ENCODE peak calls at places on chromosome 18, in seven cellular contexts. X is heart right ventricle; P is heart left ventricle; W is T-helper 17 cell; S is left cardiac atrium; L is RWPE2; E is activated CD8-positive, alpha-beta T cell treated with anti-CD3 and anti-CD28 coated beads for 36 hours. R is an unnamed sample.

GRCh38 chr18:58838165-58838860 is 26.4 kb upstream of the ZNF532 start:
- ATAC-seq in W (no peak), E (no peak), L (no peak), S (no peak), X (no peak), P (peak), R (no peak)

GRCh38 chr18:76640438-76640837 is 145.4 kb upstream of the ZNF516 start:
- ATAC-seq in E (no peak), W (no peak), L (no peak), X (no peak), P (no peak), S (no peak), R (no peak)

GRCh38 chr18:8167036-8167435 is 442.2 kb upstream of the RAB12 start:
- ATAC-seq in S (no peak), L (no peak), E (no peak), X (no peak), P (no peak), W (no peak), R (no peak)

GRCh38 chr18:14974576-14974975 is 226.6 kb downstream of the ANKRD30B start:
- ATAC-seq in P (no peak), W (no peak), E (no peak), L (peak), S (no peak), X (no peak), R (no peak)

GRCh38 chr18:32158108-32158624 is 31.7 kb upstream of the MEP1B start:
- ATAC-seq in S (peak), L (peak), W (peak), E (peak), X (peak), P (peak), R (peak)

GRCh38 chr18:56283346-56283745 is 355.0 kb downstream of the TXNL1 start:
- ATAC-seq in L (no peak), X (no peak), W (no peak), P (no peak), S (no peak), E (no peak), R (no peak)

GRCh38 chr18:71398530-71398929 is 1109.7 kb downstream of the SOCS6 start:
- ATAC-seq in W (no peak), P (no peak), L (no peak), S (no peak), E (no peak), X (no peak), R (no peak)

GRCh38 chr18:56314396-56314795 is 324.0 kb downstream of the TXNL1 start:
- ATAC-seq in L (no peak), E (no peak), S (no peak), W (no peak), P (no peak), X (no peak), R (no peak)

GRCh38 chr18:55251186-55251995 is 292.1 kb upstream of the CCDC68 start:
- ATAC-seq in X (no peak), E (no peak), L (peak), W (no peak), P (peak), S (peak), R (no peak)

GRCh38 chr18:924987-925386 is 20.3 kb downstream of the ADCYAP1 start:
- ATAC-seq in X (no peak), L (no peak), P (no peak), E (no peak), W (no peak), S (no peak), R (no peak)

GRCh38 chr18:66655407-66655806 is 51.5 kb upstream of the CDH19 start:
- ATAC-seq in L (no peak), W (no peak), S (no peak), E (no peak), X (no peak), P (no peak), R (no peak)

GRCh38 chr18:44927127-44927849 is 246.6 kb downstream of the SETBP1 start:
- ATAC-seq in X (no peak), P (no peak), S (no peak), L (no peak), E (peak), W (no peak), R (no peak)

GRCh38 chr18:12819822-12820221 is 64.2 kb downstream of the PTPN2 start:
- ATAC-seq in X (no peak), L (no peak), S (peak), W (no peak), P (no peak), E (no peak), R (no peak)

GRCh38 chr18:22267697-22268096 is 98.3 kb downstream of the GATA6 start:
- ATAC-seq in W (no peak), E (no peak), L (no peak), S (peak), X (peak), P (peak), R (peak)

GRCh38 chr18:45069542-45069941 is 388.9 kb downstream of the SETBP1 start:
- ATAC-seq in S (no peak), P (no peak), E (no peak), X (no peak), L (no peak), W (no peak), R (no peak)

GRCh38 chr18:50944245-50944917 is 23.5 kb upstream of the ELAC1 start:
- ATAC-seq in L (no peak), S (peak), P (peak), X (no peak), W (no peak), E (no peak), R (no peak)

GRCh38 chr18:78780719-78781600 is 198.7 kb upstream of the SALL3 start:
- ATAC-seq in P (no peak), S (no peak), X (no peak), W (no peak), E (no peak), L (no peak), R (no peak)

GRCh38 chr18:2992995-2993877 is 19.7 kb downstream of the LPIN2 start:
- ATAC-seq in X (no peak), P (no peak), S (no peak), W (no peak), E (peak), L (no peak), R (no peak)

GRCh38 chr18:6764382-6764781 is 34.9 kb downstream of the ARHGAP28 start:
- ATAC-seq in P (peak), W (no peak), X (no peak), S (no peak), E (no peak), L (no peak), R (no peak)

GRCh38 chr18:49846263-49846662 is 32.9 kb upstream of the ACAA2 start:
- ATAC-seq in X (peak), W (no peak), S (peak), L (no peak), P (peak), E (no peak), R (no peak)

GRCh38 chr18:8359481-8359880 is 249.8 kb upstream of the RAB12 start:
- ATAC-seq in P (no peak), X (no peak), S (no peak), E (no peak), W (no peak), L (no peak), R (no peak)

GRCh38 chr18:49457616-49458015 is 2.8 kb downstream of the DYM start:
- ATAC-seq in P (no peak), S (no peak), W (no peak), X (no peak), L (no peak), E (no peak), R (no peak)

GRCh38 chr18:28973324-28973723 is 796.4 kb upstream of the CDH2 start:
- ATAC-seq in S (no peak), E (no peak), X (no peak), L (no peak), P (no peak), W (no peak), R (no peak)

GRCh38 chr18:74793746-74794145 is 196.1 kb downstream of the ZNF407 start:
- ATAC-seq in W (no peak), X (no peak), L (no peak), E (no peak), P (no peak), S (no peak), R (no peak)

GRCh38 chr18:29749699-29750098 is 1292.8 kb downstream of the DSC3 start:
- ATAC-seq in E (no peak), P (no peak), S (no peak), L (peak), W (no peak), X (no peak), R (no peak)

GRCh38 chr18:28163201-28163778 is 13.6 kb downstream of the CDH2 start:
- ATAC-seq in S (peak), L (peak), P (peak), X (no peak), E (no peak), W (no peak), R (no peak)

GRCh38 chr18:36652503-36652902 is 176.3 kb downstream of the TPGS2 start:
- ATAC-seq in X (no peak), E (no peak), W (no peak), L (no peak), P (no peak), S (no peak), R (no peak)

GRCh38 chr18:31679806-31680793 is 4.3 kb downstream of the B4GALT6 start:
- ATAC-seq in W (no peak), S (peak), P (peak), X (no peak), E (no peak), L (no peak), R (no peak)

GRCh38 chr18:292271-292670 is 24.4 kb upstream of the THOC1 start:
- ATAC-seq in X (no peak), E (no peak), S (no peak), W (no peak), L (no peak), P (no peak), R (no peak)

GRCh38 chr18:79107886-79108285 is 38.7 kb downstream of the ATP9B start:
- ATAC-seq in E (no peak), P (peak), W (no peak), X (no peak), L (no peak), S (peak), R (no peak)

GRCh38 chr18:34159691-34160185 is 65.0 kb downstream of the NOL4 start:
- ATAC-seq in L (no peak), W (no peak), X (no peak), E (no peak), P (no peak), S (no peak), R (no peak)

GRCh38 chr18:34710430-34711386 is 610 bp downstream of the DTNA start:
- ATAC-seq in S (no peak), L (no peak), W (no peak), P (peak), X (peak), E (no peak), R (no peak)

GRCh38 chr18:76764296-76764901 is 58.0 kb upstream of the ZNF236 start:
- ATAC-seq in E (no peak), W (no peak), X (no peak), S (no peak), L (no peak), P (no peak), R (no peak)

GRCh38 chr18:56933472-56933871 is 213.4 kb upstream of the BOD1L2 start:
- ATAC-seq in W (no peak), X (no peak), P (no peak), L (no peak), E (no peak), S (no peak), R (no peak)

R was measured in gastroesophageal sphincter.